ENCODE peak calls at places on chromosomes 13 and 19, in six cellular contexts. R, S, O, V, T and W are unnamed samples.

GRCh38 chr19:3969435-3970312 is 1.2 kb downstream of the DAPK3 start:
- DNase-seq in R (no peak), O (peak; percentile 33), V (no peak), T (no peak), S (no peak), W (no peak)

GRCh38 chr19:47447470-47448359 is 24.0 kb downstream of the SLC8A2 start:
- DNase-seq in R (peak; percentile 28), S (peak; percentile 32), O (peak; percentile 97), V (peak; percentile 52), T (no peak), W (no peak)

GRCh38 chr13:100044936-100045335 is 44.0 kb upstream of the PCCA start:
- DNase-seq in V (no peak), S (no peak), T (no peak), O (no peak), R (no peak), W (no peak)

GRCh38 chr13:100513987-100514670 is 74.5 kb downstream of the GGACT start:
- DNase-seq in T (no peak), V (no peak), O (no peak), S (no peak), R (no peak), W (no peak)

GRCh38 chr13:48496796-48497195 is 36.1 kb downstream of the RCBTB2 start:
- DNase-seq in O (no peak), S (no peak), V (peak; percentile 20), R (no peak), T (no peak), W (no peak)

GRCh38 chr13:27273658-27274425 is 3.2 kb downstream of the RASL11A start:
- DNase-seq in O (peak; percentile 32), R (no peak), T (no peak), V (no peak), S (no peak), W (no peak)

GRCh38 chr19:34671972-34672371 is 5.0 kb downstream of the SCGB2B2 start:
- DNase-seq in O (no peak), S (no peak), T (no peak), R (no peak), V (no peak), W (no peak)

GRCh38 chr13:98284677-98285076 is 107.6 kb upstream of the RNF113B start:
- DNase-seq in R (no peak), T (no peak), V (no peak), O (no peak), S (no peak), W (no peak)